ENCODE peak calls at places on chromosomes 5 and 9, in six cellular contexts. U, N, C, K, F and B are unnamed samples.

GRCh38 chr9:115494958-115495690 is 377.2 kb upstream of the TNC start:
- ATAC-seq in K (no peak), F (no peak), U (no peak), N (no peak), C (no peak), B (no peak)

GRCh38 chr9:36401179-36401740 is 1.2 kb upstream of the RNF38 start:
- ATAC-seq in K (peak), N (peak), U (peak), F (peak), C (peak), B (peak)

GRCh38 chr9:93540305-93540704 is 36.1 kb upstream of the PHF2 start:
- ATAC-seq in C (no peak), F (no peak), K (no peak), N (no peak), U (peak), B (no peak)

GRCh38 chr5:144028644-144029043 is 141.8 kb downstream of the YIPF5 start:
- ATAC-seq in N (peak), C (no peak), F (no peak), K (no peak), U (peak), B (no peak)

GRCh38 chr5:10454591-10455272 is 13.1 kb downstream of the ROPN1L start:
- ATAC-seq in C (no peak), U (no peak), K (no peak), N (no peak), F (no peak), B (no peak)

GRCh38 chr9:27622688-27623340 is 49.5 kb upstream of the C9orf72 start:
- ATAC-seq in C (no peak), F (no peak), U (no peak), N (no peak), K (no peak), B (no peak)

GRCh38 chr5:78907255-78907886 is 77.7 kb downstream of the ARSB start:
- ATAC-seq in C (peak), N (peak), F (no peak), K (no peak), U (peak), B (no peak)

GRCh38 chr5:172595591-172596455 is 45.2 kb upstream of the NEURL1B start:
- ATAC-seq in F (no peak), N (no peak), K (no peak), U (no peak), C (no peak), B (no peak)

GRCh38 chr9:125284855-125285254 is 23.2 kb downstream of the GAPVD1 start:
- ATAC-seq in F (no peak), N (peak), U (peak), C (no peak), K (no peak), B (no peak)

GRCh38 chr9:110578896-110579752 is at the start of gene SVEP1:
- ATAC-seq in C (no peak), F (peak), U (peak), N (peak), K (no peak), B (no peak)

GRCh38 chr9:116081437-116082110 is 72.0 kb upstream of the PAPPA start:
- ATAC-seq in C (no peak), K (no peak), F (no peak), N (no peak), U (no peak), B (no peak)

GRCh38 chr9:97737429-97737828 is 40.3 kb upstream of the XPA start:
- ATAC-seq in U (no peak), N (no peak), K (no peak), F (peak), C (no peak), B (no peak)

GRCh38 chr5:82313016-82313415 is 34.9 kb upstream of the RPS23 start:
- ATAC-seq in U (peak), F (peak), K (no peak), C (no peak), N (peak), B (no peak)

GRCh38 chr5:181052526-181052927 is 12.5 kb downstream of the BTNL9 start:
- ATAC-seq in F (peak), K (peak), C (no peak), N (no peak), U (peak), B (no peak)

GRCh38 chr5:61912559-61912958 is 393.4 kb upstream of the KIF2A start:
- ATAC-seq in N (no peak), F (no peak), U (no peak), C (no peak), K (no peak), B (no peak)

GRCh38 chr5:134561871-134562296 is 36.4 kb downstream of the JADE2 start:
- ATAC-seq in C (no peak), N (peak), F (peak), U (peak), K (no peak), B (no peak)

GRCh38 chr5:26009742-26010141 is 1028.6 kb downstream of the CDH9 start:
- ATAC-seq in F (peak), U (no peak), N (no peak), K (no peak), C (no peak), B (no peak)

GRCh38 chr5:10306806-10307205 is 896 bp downstream of the CMBL start:
- ATAC-seq in F (peak), C (no peak), K (no peak), N (peak), U (no peak), B (no peak)

GRCh38 chr9:135776893-135777622 is 75.1 kb downstream of the KCNT1 start:
- ATAC-seq in C (no peak), N (no peak), K (no peak), U (no peak), F (no peak), B (no peak)

GRCh38 chr5:54671111-54671531 is 153.6 kb downstream of the SNX18 start:
- ATAC-seq in N (no peak), F (no peak), U (peak), C (peak), K (peak), B (no peak)

GRCh38 chr9:124774131-124774978 is 2.6 kb upstream of the OLFML2A start:
- ATAC-seq in C (peak), F (peak), N (peak), U (peak), K (peak), B (peak)